ENCODE peak calls at places on chromosome 6, in eight cellular contexts. B is NCI-H2171 treated with DMSO at 0.1 percent for 48 hours, P is left ventricle myocardium inferior, O is SW 1271, N is endothelial cell, H is upper lobe of right lung, A is iPS-NIHi11, G is HFFc6. E is an unnamed sample.

GRCh38 chr6:91476000-91476399 is 889.1 kb upstream of the MAP3K7 start:
- DNase-seq in B (peak), P (no peak), O (no peak), N (no peak), H (no peak), A (peak), G (no peak), E (no peak)

GRCh38 chr6:71387179-71387578 is 98.6 kb downstream of the OGFRL1 start:
- DNase-seq in B (no peak), P (no peak), O (no peak), N (no peak), H (no peak), A (no peak), G (no peak), E (no peak)

GRCh38 chr6:167113935-167114910 is 8.7 kb upstream of the CCR6 start:
- DNase-seq in B (no peak), P (no peak), O (no peak), N (no peak), H (no peak), A (no peak), G (no peak), E (no peak)

GRCh38 chr6:158879180-158879579 is 60.0 kb upstream of the EZR start:
- DNase-seq in B (no peak), P (no peak), O (no peak), N (no peak), H (no peak), A (no peak), G (peak), E (no peak)

GRCh38 chr6:10451828-10452509 is 37.1 kb upstream of the TFAP2A start:
- DNase-seq in B (no peak), P (no peak), O (peak), N (no peak), H (peak), A (peak), G (no peak), E (peak)

GRCh38 chr6:10386756-10387654 is 27.9 kb downstream of the TFAP2A start:
- DNase-seq in B (no peak), P (no peak), O (no peak), N (no peak), H (no peak), A (no peak), G (no peak), E (no peak)

GRCh38 chr6:164700497-164700896 is 608.9 kb downstream of the C6orf118 start:
- DNase-seq in B (no peak), P (no peak), O (no peak), N (no peak), H (no peak), A (no peak), G (no peak), E (no peak)

GRCh38 chr6:100464910-100465700 is at the start of gene SIM1:
- DNase-seq in B (no peak), P (peak), O (no peak), N (peak), H (no peak), A (peak), G (peak), E (no peak)

GRCh38 chr6:155890409-155890808 is 434.8 kb upstream of the NOX3 start:
- DNase-seq in B (no peak), P (no peak), O (no peak), N (no peak), H (no peak), A (no peak), G (no peak), E (no peak)

GRCh38 chr6:31795616-31796298 is at the start of gene VARS1:
- DNase-seq in B (peak), P (peak), O (peak), N (peak), H (peak), A (peak), G (peak), E (no peak)

GRCh38 chr6:41658551-41659069 is 20.3 kb downstream of the MDFI start:
- DNase-seq in B (no peak), P (no peak), O (no peak), N (no peak), H (no peak), A (no peak), G (no peak), E (no peak)

GRCh38 chr6:52590634-52590985 is 13.8 kb upstream of the TRAM2 start:
- DNase-seq in B (no peak), P (no peak), O (no peak), N (no peak), H (no peak), A (no peak), G (peak), E (no peak)

GRCh38 chr6:43120938-43121913 is 45.1 kb downstream of the PTK7 start:
- DNase-seq in B (peak), P (peak), O (no peak), N (no peak), H (no peak), A (no peak), G (peak), E (peak)

GRCh38 chr6:140051521-140052455 is 677.3 kb upstream of the CITED2 start:
- DNase-seq in B (peak), P (no peak), O (peak), N (no peak), H (no peak), A (no peak), G (peak), E (peak)

GRCh38 chr6:24357336-24358218 is at the start of gene DCDC2:
- DNase-seq in B (no peak), P (no peak), O (no peak), N (peak), H (peak), A (peak), G (no peak), E (no peak)

GRCh38 chr6:158165919-158166416 is 2.1 kb downstream of the SERAC1 start:
- DNase-seq in B (no peak), P (no peak), O (no peak), N (no peak), H (no peak), A (no peak), G (no peak), E (no peak)

GRCh38 chr6:122696853-122697252 is 82.7 kb upstream of the FABP7 start:
- DNase-seq in B (no peak), P (no peak), O (no peak), N (no peak), H (no peak), A (no peak), G (no peak), E (peak)

E was measured in keratinocyte.